ENCODE peak calls at places on chromosomes 12 and 14, in nine cellular contexts. M is amygdala; W is epithelial cell of esophagus; L is EL; C is transverse colon; S is amniotic stem cell; R is stimulated activated CD4-positive, alpha-beta T cell treated with anti-CD3 and anti-CD28 coated beads, Interleukin-4, amount 100 ng/mL, for 24 hours; Q is heart right ventricle; K is NCI-H2171. Y is an unnamed sample.

GRCh38 chr12:46430340-46430948 is 57.9 kb upstream of the SLC38A2 start:
- DNase-seq in M (no peak), W (peak; percentile 95), L (peak; percentile 85), C (no peak), S (peak; percentile 24), R (no peak), Q (peak; percentile 16), K (no peak), Y (no peak)

GRCh38 chr14:71203306-71203705 is 296.0 kb downstream of the PCNX1 start:
- DNase-seq in M (no peak), W (no peak), L (peak; percentile 79), C (no peak), S (peak; percentile 7), R (no peak), Q (no peak), K (no peak), Y (no peak)

GRCh38 chr14:25394356-25394755 is 344.4 kb upstream of the STXBP6 start:
- DNase-seq in M (no peak), W (no peak), L (no peak), C (no peak), S (no peak), R (no peak), Q (no peak), K (no peak), Y (no peak)

GRCh38 chr12:105444050-105444808 is 113.7 kb downstream of the C12orf75 start:
- DNase-seq in M (no peak), W (no peak), L (peak; percentile 22), C (no peak), S (no peak), R (no peak), Q (no peak), K (no peak), Y (no peak)

GRCh38 chr12:104026841-104027599 is 23.0 kb downstream of the GLT8D2 start:
- DNase-seq in M (no peak), W (no peak), L (no peak), C (no peak), S (no peak), R (no peak), Q (no peak), K (no peak), Y (no peak)

GRCh38 chr14:104115131-104115600 is 23.2 kb upstream of the KIF26A start:
- DNase-seq in M (no peak), W (no peak), L (no peak), C (no peak), S (no peak), R (no peak), Q (no peak), K (no peak), Y (no peak)

GRCh38 chr12:11877869-11878780 is 192.6 kb upstream of the BCL2L14 start:
- DNase-seq in M (no peak), W (peak; percentile 90), L (peak; percentile 84), C (peak; percentile 68), S (peak; percentile 64), R (no peak), Q (peak; percentile 51), K (peak; percentile 22), Y (no peak)

GRCh38 chr12:125983784-125984510 is 918.7 kb downstream of the AACS start:
- DNase-seq in M (peak; percentile 21), W (peak; percentile 4), L (no peak), C (no peak), S (no peak), R (no peak), Q (no peak), K (no peak), Y (no peak)

GRCh38 chr12:57151741-57152407 is 4.5 kb upstream of the LRP1-AS start:
- DNase-seq in M (no peak), W (peak; percentile 66), L (peak; percentile 77), C (no peak), S (peak; percentile 54), R (no peak), Q (peak; percentile 59), K (no peak), Y (no peak)

GRCh38 chr14:44962573-44963528 is 861 bp downstream of the TOGARAM1 start:
- DNase-seq in M (peak; percentile 57), W (peak; percentile 49), L (peak; percentile 50), C (peak; percentile 54), S (no peak), R (no peak), Q (peak; percentile 58), K (no peak), Y (peak; percentile 63)

GRCh38 chr12:105427883-105428282 is 97.4 kb downstream of the C12orf75 start:
- DNase-seq in M (no peak), W (peak; percentile 79), L (peak; percentile 60), C (no peak), S (no peak), R (no peak), Q (no peak), K (no peak), Y (no peak)

GRCh38 chr14:103221781-103222358 is 98.6 kb downstream of the TNFAIP2 start:
- DNase-seq in M (no peak), W (no peak), L (no peak), C (no peak), S (no peak), R (no peak), Q (no peak), K (no peak), Y (no peak)

GRCh38 chr12:123732251-123732650 is 20.1 kb downstream of the ATP6V0A2 start:
- DNase-seq in M (no peak), W (no peak), L (no peak), C (no peak), S (no peak), R (no peak), Q (no peak), K (no peak), Y (no peak)

GRCh38 chr12:58481811-58482210 is 438.5 kb downstream of the LRIG3 start:
- DNase-seq in M (no peak), W (no peak), L (no peak), C (no peak), S (no peak), R (no peak), Q (no peak), K (no peak), Y (no peak)

Y was measured in substantia nigra.